ENCODE peak calls at places on chromosomes 16 and 17, in nine cellular contexts. E is thoracic aorta; F is NCI-H1694; V is AG08395; W is stimulated activated CD8-positive, alpha-beta memory T cell treated with anti-CD3 and anti-CD28 coated beads, Interleukin-7, amount 100 ng/mL, for 1 hour; G is kidney tubule cell; L is A549; H is putamen; I is progenitor cell of endocrine pancreas. C is an unnamed sample.

GRCh38 chr17:60493847-60494321 is 32.2 kb downstream of the APPBP2 start:
- DNase-seq in F (no peak), V (no peak), I (no peak), G (no peak), E (no peak), L (no peak), H (no peak), W (no peak), C (no peak)

GRCh38 chr16:48619547-48619946 is 9.6 kb upstream of the N4BP1 start:
- DNase-seq in G (no peak), L (no peak), W (no peak), H (no peak), F (no peak), E (no peak), I (no peak), V (no peak), C (no peak)

GRCh38 chr17:27265333-27265732 is 28.6 kb upstream of the WSB1 start:
- DNase-seq in W (no peak), I (no peak), V (no peak), H (no peak), F (no peak), G (peak), E (no peak), L (peak), C (no peak)

GRCh38 chr17:8124350-8125195 is 667 bp upstream of the HES7 start:
- DNase-seq in E (no peak), V (no peak), H (no peak), G (peak), W (no peak), I (no peak), L (peak), F (peak), C (peak)

GRCh38 chr17:80773243-80773991 is 218.2 kb upstream of the CHMP6 start:
- DNase-seq in I (no peak), W (no peak), H (peak), L (no peak), G (no peak), E (peak), V (peak), F (peak), C (peak)

GRCh38 chr16:57112403-57113041 is 20.1 kb downstream of the CPNE2 start:
- DNase-seq in F (no peak), E (no peak), L (no peak), I (no peak), H (no peak), V (no peak), W (no peak), G (no peak), C (no peak)

GRCh38 chr17:58394534-58395223 is 22.7 kb downstream of the RNF43 start:
- DNase-seq in I (no peak), G (peak), V (no peak), W (no peak), F (no peak), E (no peak), L (no peak), H (no peak), C (no peak)

GRCh38 chr17:55543709-55544108 is 32.5 kb upstream of the SMIM36 start:
- DNase-seq in G (no peak), H (no peak), E (no peak), V (no peak), I (no peak), L (no peak), F (no peak), W (no peak), C (no peak)

GRCh38 chr16:72739577-72739976 is 308.4 kb downstream of the ZFHX3 start:
- DNase-seq in F (no peak), V (peak), L (no peak), G (peak), W (no peak), I (no peak), H (no peak), E (no peak), C (no peak)

GRCh38 chr17:62696726-62697490 is 69.4 kb downstream of the MRC2 start:
- DNase-seq in G (no peak), E (no peak), L (no peak), H (no peak), W (no peak), F (no peak), V (no peak), I (no peak), C (peak)

GRCh38 chr16:20902426-20902825 is 1.9 kb downstream of the LYRM1 start:
- DNase-seq in V (no peak), L (no peak), E (no peak), F (no peak), W (no peak), H (no peak), G (no peak), I (no peak), C (no peak)